ENCODE peak calls at places on chromosomes 7 and 10, in four cellular contexts. Y is midbrain; A is astrocyte of the spinal cord; J is CD4-positive, alpha-beta memory T cell. V is an unnamed sample.

GRCh38 chr10:112827951-112828350 is 122.1 kb upstream of the TCF7L2 start:
- DNase-seq in Y (no peak), A (no peak), J (no peak), V (no peak)

GRCh38 chr7:114419441-114420107 is 5.0 kb downstream of the FOXP2 start:
- DNase-seq in Y (no peak), A (peak), J (no peak), V (no peak)

GRCh38 chr7:100122568-100122967 is 3.1 kb downstream of the CNPY4 start:
- DNase-seq in Y (no peak), A (no peak), J (no peak), V (no peak)

GRCh38 chr10:65570143-65571010 is 1355.5 kb upstream of the LRRTM3 start:
- DNase-seq in Y (no peak), A (peak), J (no peak), V (peak)

GRCh38 chr10:636769-637168 is 52.7 kb downstream of the DIP2C start:
- DNase-seq in Y (no peak), A (no peak), J (no peak), V (no peak)

GRCh38 chr10:131784363-131785120 is 116.3 kb upstream of the PPP2R2D start:
- DNase-seq in Y (no peak), A (no peak), J (no peak), V (no peak)

GRCh38 chr7:102860351-102860811 is 52.4 kb upstream of the LRRC17 start:
- DNase-seq in Y (no peak), A (peak), J (no peak), V (peak)

GRCh38 chr10:113610636-113611601 is 52.9 kb downstream of the NRAP start:
- DNase-seq in Y (no peak), A (peak), J (no peak), V (no peak)

GRCh38 chr10:25600651-25601050 is 333.4 kb upstream of the MYO3A start:
- DNase-seq in Y (no peak), A (no peak), J (no peak), V (no peak)

GRCh38 chr7:30920584-30921539 is 9.2 kb downstream of the AQP1 start:
- DNase-seq in Y (no peak), A (peak), J (no peak), V (peak)

GRCh38 chr7:27102578-27103442 is at the start of gene HOXA2:
- DNase-seq in Y (no peak), A (peak), J (no peak), V (peak)

GRCh38 chr7:132499065-132499464 is 77.2 kb downstream of the PLXNA4 start:
- DNase-seq in Y (no peak), A (no peak), J (no peak), V (no peak)

GRCh38 chr10:70679498-70679897 is 7.2 kb downstream of the ADAMTS14 start:
- DNase-seq in Y (no peak), A (peak), J (no peak), V (no peak)

GRCh38 chr7:157710396-157710795 is 373.6 kb downstream of the DNAJB6 start:
- DNase-seq in Y (no peak), A (no peak), J (no peak), V (no peak)

GRCh38 chr10:27611861-27612450 is 107.9 kb downstream of the RAB18 start:
- DNase-seq in Y (no peak), A (no peak), J (no peak), V (no peak)

GRCh38 chr10:124294811-124295770 is 123.6 kb downstream of the OAT start:
- DNase-seq in Y (no peak), A (no peak), J (no peak), V (no peak)

GRCh38 chr10:5559642-5560141 is 34.9 kb downstream of the CALML3 start:
- DNase-seq in Y (no peak), A (peak), J (no peak), V (peak)

GRCh38 chr7:26192485-26193087 is 8.0 kb downstream of the HNRNPA2B1 start:
- DNase-seq in Y (no peak), A (no peak), J (no peak), V (peak)

GRCh38 chr7:155456772-155457543 is 971 bp upstream of the EN2 start:
- DNase-seq in Y (peak), A (peak), J (no peak), V (peak)

GRCh38 chr7:157661611-157661975 is 324.8 kb downstream of the DNAJB6 start:
- DNase-seq in Y (no peak), A (no peak), J (no peak), V (no peak)

GRCh38 chr7:64879800-64880199 is 23.3 kb upstream of the ZNF273 start:
- DNase-seq in Y (no peak), A (no peak), J (no peak), V (no peak)

GRCh38 chr7:51160990-51161615 is 155.5 kb downstream of the COBL start:
- DNase-seq in Y (peak), A (peak), J (peak), V (peak)

GRCh38 chr10:74593470-74593869 is 232.9 kb upstream of the KAT6B start:
- DNase-seq in Y (no peak), A (peak), J (no peak), V (no peak)

GRCh38 chr7:80496586-80496985 is 15.3 kb downstream of the GNAT3 start:
- DNase-seq in Y (no peak), A (peak), J (no peak), V (no peak)

GRCh38 chr10:95864906-95865813 is 42.6 kb upstream of the CC2D2B start:
- DNase-seq in Y (peak), A (peak), J (peak), V (peak)

GRCh38 chr7:150663802-150664494 is 21.6 kb upstream of the GIMAP2 start:
- DNase-seq in Y (no peak), A (no peak), J (no peak), V (no peak)

GRCh38 chr10:89685932-89686331 is 15.5 kb upstream of the KIF20B start:
- DNase-seq in Y (no peak), A (no peak), J (no peak), V (no peak)

GRCh38 chr7:105649727-105650381 is 68.6 kb upstream of the EFCAB10 start:
- DNase-seq in Y (no peak), A (peak), J (no peak), V (no peak)

GRCh38 chr10:1102392-1102791 is 46.2 kb downstream of the WDR37 start:
- DNase-seq in Y (no peak), A (no peak), J (no peak), V (no peak)

GRCh38 chr10:87659571-87660483 is at the start of gene PAPSS2:
- DNase-seq in Y (no peak), A (peak), J (no peak), V (peak)

GRCh38 chr7:117009705-117010361 is 56.5 kb downstream of the ST7 start:
- DNase-seq in Y (no peak), A (no peak), J (no peak), V (no peak)

GRCh38 chr10:3136763-3137611 is 35.6 kb downstream of the PITRM1 start:
- DNase-seq in Y (peak), A (peak), J (no peak), V (no peak)

GRCh38 chr7:151244156-151244870 is 4.2 kb downstream of the SMARCD3 start:
- DNase-seq in Y (peak), A (peak), J (peak), V (peak)

GRCh38 chr10:96720422-96721206 is at the start of gene PIK3AP1:
- DNase-seq in Y (no peak), A (no peak), J (peak), V (no peak)

GRCh38 chr7:105734233-105734632 is 142.2 kb downstream of the ATXN7L1 start:
- DNase-seq in Y (no peak), A (no peak), J (no peak), V (no peak)

GRCh38 chr7:29764227-29764626 is 42.1 kb upstream of the WIPF3 start:
- DNase-seq in Y (no peak), A (no peak), J (no peak), V (no peak)

GRCh38 chr7:134787720-134788119 is 8.3 kb downstream of the CALD1 start:
- DNase-seq in Y (no peak), A (peak), J (no peak), V (no peak)

V was measured in endothelial cell of umbilical vein.